ENCODE peak calls at places on chromosomes 16 and 17, in four cellular contexts. P, U, F and H are unnamed samples.
A peak's percentile ranks its signal among the peaks of the same experiment; 100 is the strongest.

GRCh38 chr17:17063546-17064122 is 21.4 kb downstream of the MPRIP start:
- DNase-seq in P (no peak), U (no peak), F (no peak), H (no peak)

GRCh38 chr17:48241131-48241591 is 133.6 kb downstream of the SNX11 start:
- DNase-seq in P (no peak), U (peak; percentile 54), F (peak; percentile 83), H (no peak)

GRCh38 chr17:50458290-50458689 is 10.4 kb downstream of the CHAD start:
- DNase-seq in P (no peak), U (no peak), F (no peak), H (no peak)

GRCh38 chr17:31609331-31609730 is 217.9 kb downstream of the RAB11FIP4 start:
- DNase-seq in P (no peak), U (no peak), F (no peak), H (no peak)

GRCh38 chr16:3317315-3317999 is 12.2 kb downstream of the ZNF75A start:
- DNase-seq in P (no peak), U (no peak), F (no peak), H (no peak)

GRCh38 chr17:43732961-43733360 is 25.6 kb downstream of the SOST start:
- DNase-seq in P (no peak), U (no peak), F (no peak), H (no peak)

GRCh38 chr17:74430706-74431567 is 951 bp upstream of the GPRC5C start:
- DNase-seq in P (peak; percentile 72), U (peak; percentile 26), F (peak; percentile 71), H (peak; percentile 77)

GRCh38 chr16:588889-589657 is 793 bp upstream of the RAB40C start:
- DNase-seq in P (peak; percentile 93), U (peak; percentile 75), F (peak; percentile 95), H (peak; percentile 96)

DNA sequence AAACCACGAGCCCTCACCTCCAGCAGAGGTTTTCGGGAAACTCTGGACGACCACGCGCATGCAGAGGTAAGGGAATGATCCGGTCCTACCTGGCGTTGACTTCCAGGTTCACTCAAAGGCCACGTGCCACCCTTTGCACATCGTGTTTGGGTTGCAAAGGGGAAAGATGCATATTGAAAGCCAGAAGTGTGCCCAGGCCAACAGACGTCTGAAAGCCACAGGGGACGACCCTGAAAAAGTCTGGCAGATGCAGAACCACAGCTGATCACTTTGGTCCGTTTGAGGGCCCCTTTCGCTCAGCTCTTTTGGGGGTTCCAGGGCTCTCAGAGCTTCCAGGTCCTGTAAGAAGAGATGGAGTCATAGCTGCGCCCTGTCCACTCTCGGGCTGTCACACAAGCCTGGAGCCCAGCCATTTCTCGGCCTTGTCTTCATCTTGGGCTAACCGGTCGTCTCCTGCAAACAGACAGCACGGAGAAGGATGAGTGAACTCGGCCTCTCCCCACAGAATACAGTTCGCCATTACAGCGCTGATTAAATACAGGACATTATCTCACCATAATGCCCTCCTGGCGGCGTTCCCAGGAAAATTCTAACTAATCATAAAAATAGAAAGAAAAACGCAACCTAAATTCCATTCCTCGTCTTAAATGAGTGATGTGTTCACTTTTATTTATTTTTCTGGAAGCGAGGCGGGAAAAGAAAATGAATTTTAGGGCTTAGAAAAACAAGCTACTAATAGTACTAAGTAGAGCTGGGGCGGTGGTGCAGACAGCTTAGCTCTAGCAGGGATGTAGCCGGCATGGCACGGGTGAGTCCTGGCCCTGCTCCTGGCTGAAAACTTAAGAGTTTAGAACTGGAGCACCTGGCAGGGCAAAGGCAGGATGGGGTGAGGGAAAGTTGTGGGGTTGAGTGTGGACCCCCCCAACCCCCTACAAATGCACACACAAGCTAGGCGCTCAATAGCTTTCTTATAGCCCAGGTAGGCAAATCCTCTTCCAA is 45.5 kb upstream of the ZFHX3 start:
- DNase-seq in P (peak; percentile 35), U (no peak), F (no peak), H (no peak)
- TF ChIP-seq USF1 in P (no peak), U (no peak), F (no peak), H (no peak)

DNA sequence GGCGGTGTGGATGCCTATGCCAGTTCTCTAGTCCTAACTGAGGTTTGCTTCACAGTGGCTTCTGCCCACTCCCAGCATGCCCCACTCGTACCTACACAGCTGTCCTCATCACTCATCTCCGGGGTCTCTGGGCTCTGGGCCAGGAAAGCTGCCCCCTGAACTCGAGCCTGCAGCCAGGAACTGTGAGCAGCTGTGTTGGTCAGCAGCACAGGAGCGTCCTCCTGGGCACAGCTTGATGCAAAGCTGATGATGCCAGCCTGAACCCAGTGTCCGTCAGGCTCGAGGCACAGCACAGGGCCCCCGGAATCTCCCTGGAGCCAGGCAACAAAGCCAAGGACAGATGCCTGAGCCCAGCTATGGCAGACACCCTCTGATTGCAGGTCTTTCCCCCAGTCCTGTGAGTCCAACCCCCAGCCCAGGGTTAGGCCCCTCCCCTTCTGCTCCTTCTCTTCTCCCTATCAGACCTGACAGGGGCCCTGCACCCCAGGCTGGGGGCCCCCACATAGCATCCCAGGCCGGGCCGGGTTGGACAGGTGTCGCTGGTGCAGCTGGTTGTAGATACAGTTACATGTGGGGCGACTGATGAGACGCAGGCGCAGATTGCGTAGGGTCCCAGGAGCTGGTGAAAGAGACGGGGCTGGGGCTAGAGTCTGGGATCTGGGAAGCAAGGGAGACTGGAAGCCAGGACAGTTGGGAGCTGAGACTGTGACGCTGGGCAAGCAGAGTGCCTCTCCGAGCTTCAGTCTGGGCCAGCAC is 2.7 kb downstream of the PRSS53 start:
- DNase-seq in P (no peak), U (no peak), F (no peak), H (no peak)
- TF ChIP-seq USF1 in P (no peak), U (no peak), F (no peak), H (no peak)

GRCh38 chr16:51154271-51155171 is 3.5 kb upstream of the SALL1 start:
- DNase-seq in P (peak; percentile 33), U (no peak), F (no peak), H (peak; percentile 71)
- TF ChIP-seq USF1 in P (no peak), U (no peak), F (no peak), H (no peak)

GRCh38 chr16:10728035-10728462 is 15.6 kb upstream of the NUBP1 start:
- DNase-seq in P (no peak), U (no peak), F (no peak), H (no peak)
- TF ChIP-seq USF1 in P (no peak), U (no peak), F (no peak), H (no peak)

GRCh38 chr16:27972500-27972899 is 91.0 kb downstream of the GSG1L start:
- DNase-seq in P (peak; percentile 59), U (peak; percentile 17), F (peak; percentile 45), H (peak; percentile 62)
- TF ChIP-seq USF1 in P (no peak), U (no peak), F (no peak), H (no peak)

DNA sequence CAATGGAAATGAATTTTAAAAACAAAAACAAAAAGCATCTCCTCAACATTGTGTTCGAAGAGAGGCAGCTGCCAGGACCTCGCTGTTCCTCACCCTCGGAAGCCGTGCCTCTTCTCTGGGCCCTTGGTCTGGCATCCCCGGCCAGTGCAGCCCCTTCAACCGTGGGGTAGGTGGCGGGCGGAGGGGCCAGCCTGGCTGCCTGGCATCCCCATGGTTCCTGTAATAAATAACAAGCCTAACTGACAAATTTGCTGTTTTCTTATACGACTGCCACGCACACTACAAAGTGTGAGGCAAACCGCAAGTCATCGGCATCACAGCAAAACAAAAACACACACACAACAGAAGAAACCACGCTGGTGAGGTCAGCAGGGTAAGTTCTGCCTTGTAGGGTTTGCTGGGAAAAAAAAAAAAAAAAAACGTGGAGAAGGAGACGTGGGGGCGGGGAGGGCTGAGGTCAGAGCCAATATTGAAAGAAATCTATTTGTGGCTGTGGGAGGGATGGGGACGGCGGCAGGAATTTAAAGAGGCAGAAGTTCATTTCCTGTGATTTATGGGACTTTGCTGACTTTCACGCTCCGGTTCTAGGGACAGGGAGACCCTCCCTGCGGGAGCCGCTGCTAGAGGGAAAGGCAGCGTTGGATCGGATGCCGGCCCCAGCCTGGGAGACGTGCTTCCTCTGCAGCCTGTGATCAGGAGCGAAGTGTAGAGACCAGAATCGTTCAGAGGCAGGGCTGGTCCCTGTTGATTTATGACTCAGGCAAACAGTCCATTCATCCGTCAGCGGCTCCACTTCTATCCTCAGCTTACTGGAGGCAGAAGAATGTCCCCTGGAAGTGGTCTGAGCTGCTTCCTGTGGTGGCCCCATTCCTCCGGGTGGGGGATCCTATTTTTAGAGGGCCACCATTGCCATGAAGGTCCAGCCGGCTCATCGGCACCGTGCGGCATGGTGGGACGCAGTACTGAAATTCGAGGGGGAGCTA is 162.8 kb downstream of the FOXL1 start:
- DNase-seq in P (no peak), U (no peak), F (no peak), H (no peak)
- TF ChIP-seq USF1 in P (no peak), U (no peak), F (no peak), H (no peak)

DNA sequence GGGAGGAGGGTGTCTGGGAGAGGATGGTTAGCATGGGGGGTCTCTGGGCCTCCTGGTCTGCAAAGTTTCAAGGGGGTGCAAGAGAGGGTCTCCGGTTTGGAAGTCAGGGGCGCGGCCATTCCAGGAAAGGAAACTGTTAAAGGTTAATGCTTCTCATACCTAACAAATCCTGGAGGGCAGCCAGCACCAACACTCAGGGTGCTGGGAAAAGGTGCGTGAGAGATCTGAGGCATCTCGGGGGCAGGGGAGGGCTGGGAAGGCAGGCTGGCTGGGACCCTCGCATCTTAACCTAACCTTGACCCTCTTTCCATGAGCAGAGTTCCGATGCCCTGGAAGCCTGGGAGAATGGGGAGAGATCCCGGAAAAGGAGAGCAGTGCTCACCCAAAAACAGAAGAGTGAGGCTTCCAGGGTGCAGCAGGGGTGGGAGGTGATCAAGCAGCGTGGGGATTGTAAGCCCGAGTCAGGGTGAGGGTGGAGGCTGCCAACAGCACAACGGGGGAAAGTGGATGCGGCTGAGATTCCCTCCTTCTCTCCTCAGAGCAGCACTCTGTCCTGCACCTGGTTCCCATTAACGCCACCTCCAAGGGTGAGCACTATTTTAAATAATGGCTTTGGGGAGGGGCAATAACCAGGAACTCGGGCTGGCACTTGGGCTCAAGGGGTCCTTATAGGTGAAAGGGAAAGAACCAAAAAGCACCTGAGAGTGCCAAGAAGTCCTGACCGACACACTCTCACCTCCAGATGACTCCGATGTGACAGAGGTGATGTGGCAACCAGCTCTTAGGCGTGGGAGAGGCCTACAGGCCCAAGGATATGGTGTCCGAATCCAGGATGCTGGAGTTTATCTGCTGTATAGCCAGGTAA is 989 bp downstream of the TNFSF13 start:
- DNase-seq in P (no peak), U (no peak), F (no peak), H (no peak)
- TF ChIP-seq USF1 in P (no peak), U (no peak), F (no peak), H (no peak)

DNA sequence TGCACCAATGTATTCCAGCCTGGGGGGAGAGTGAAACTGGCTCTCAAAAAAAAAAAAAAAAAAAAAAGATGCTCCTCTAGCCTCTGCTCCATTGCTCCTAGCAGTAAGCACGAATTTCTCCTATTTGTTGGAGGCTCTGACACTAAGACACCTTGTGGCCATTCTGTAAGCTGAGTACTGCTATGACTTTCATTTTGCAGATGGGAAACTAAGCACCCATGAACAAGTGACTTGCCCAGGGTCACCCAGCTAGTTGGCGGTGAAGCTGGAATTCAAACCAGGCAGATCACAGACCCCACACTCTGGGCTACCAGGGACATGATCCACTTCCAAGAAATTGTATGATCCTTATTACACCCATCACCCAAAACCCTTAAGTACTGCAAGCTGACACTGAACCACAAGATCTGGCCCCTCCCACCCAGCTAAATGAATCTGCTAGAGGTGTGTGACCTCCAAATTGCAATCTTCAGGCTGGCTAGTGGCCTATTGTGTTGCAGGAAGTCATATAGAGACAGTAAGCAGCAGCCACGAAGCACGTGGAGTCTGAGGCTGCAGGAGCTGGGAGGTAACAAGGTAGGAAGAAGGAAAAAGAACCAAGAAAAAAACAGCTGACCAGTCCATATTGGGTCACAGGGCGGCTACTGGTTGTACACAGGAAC is 209.4 kb downstream of the XYLT1 start:
- DNase-seq in P (no peak), U (no peak), F (no peak), H (no peak)
- TF ChIP-seq USF1 in P (no peak), U (no peak), F (no peak), H (no peak)

DNA sequence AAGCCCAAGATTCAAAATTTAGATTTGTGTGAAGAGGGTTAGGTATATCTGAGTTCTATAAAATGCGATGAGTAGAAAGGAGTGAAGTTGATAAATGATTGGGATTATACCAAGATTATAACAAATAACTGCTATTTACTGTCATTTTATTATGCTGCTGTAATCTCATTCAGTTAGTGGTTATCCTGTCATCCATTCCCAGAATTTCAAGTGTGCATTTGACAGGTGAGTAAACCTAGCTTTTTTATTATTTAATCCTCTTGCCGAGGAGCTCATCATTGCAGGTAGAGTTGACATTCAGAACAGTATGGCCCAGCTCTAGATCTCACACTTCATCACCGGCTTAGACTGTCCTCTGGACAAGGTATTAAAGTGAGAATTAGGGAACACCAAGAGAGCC is 1146.2 kb downstream of the CDH11 start:
- DNase-seq in P (no peak), U (no peak), F (no peak), H (no peak)
- TF ChIP-seq USF1 in P (no peak), U (no peak), F (no peak), H (no peak)